ENCODE peak calls at places on chromosomes 2 and 18, in seven cellular contexts. Y is left lung, L is upper lobe of right lung, W is fibroblast of lung, Z is testis, V is tibial artery, R is astrocyte. Q is an unnamed sample.

GRCh38 chr18:28690100-28690499 is 513.2 kb upstream of the CDH2 start:
- DNase-seq in W (no peak), Z (no peak), R (no peak), V (no peak), Y (no peak), L (no peak), Q (no peak)

GRCh38 chr18:54958711-54959625 is at the start of gene CCDC68:
- DNase-seq in Z (peak; percentile 62), Y (peak; percentile 63), L (peak; percentile 87), W (peak; percentile 42), V (no peak), R (no peak), Q (peak; percentile 57)

GRCh38 chr2:232139171-232139594 is 177.7 kb downstream of the DIS3L2 start:
- DNase-seq in R (no peak), L (no peak), V (no peak), Z (no peak), W (no peak), Y (no peak), Q (no peak)

GRCh38 chr2:170226216-170226615 is 48.3 kb downstream of the MYO3B start:
- DNase-seq in V (no peak), W (no peak), Y (no peak), Z (no peak), L (no peak), R (no peak), Q (no peak)

GRCh38 chr2:8888963-8889362 is 51.5 kb upstream of the KIDINS220 start:
- DNase-seq in Y (no peak), L (no peak), V (no peak), Z (no peak), R (no peak), W (no peak), Q (no peak)

GRCh38 chr2:178328037-178328436 is 122.9 kb downstream of the PRKRA start:
- DNase-seq in V (no peak), L (no peak), R (peak; percentile 58), Z (no peak), Y (no peak), W (peak; percentile 64), Q (no peak)

GRCh38 chr2:83967854-83968253 is 491.2 kb downstream of the SUCLG1 start:
- DNase-seq in R (no peak), L (no peak), Z (no peak), V (no peak), W (no peak), Y (no peak), Q (no peak)

GRCh38 chr2:98772531-98772930 is 41.6 kb upstream of the MGAT4A start:
- DNase-seq in L (no peak), Y (no peak), Z (no peak), R (peak; percentile 65), V (no peak), W (peak; percentile 68), Q (no peak)

GRCh38 chr2:1498176-1498575 is 84.9 kb downstream of the TPO start:
- DNase-seq in Z (no peak), L (peak; percentile 41), V (no peak), R (no peak), Y (peak; percentile 17), W (no peak), Q (no peak)

GRCh38 chr2:128638741-128639477 is 320.2 kb upstream of the HS6ST1 start:
- DNase-seq in R (no peak), W (peak; percentile 85), Y (peak; percentile 11), Z (peak; percentile 7), L (no peak), V (no peak), Q (no peak)

GRCh38 chr18:21955757-21956652 is 213.4 kb upstream of the GATA6 start:
- DNase-seq in L (peak; percentile 91), Y (peak; percentile 73), R (peak; percentile 30), Z (peak; percentile 92), W (peak; percentile 39), V (peak; percentile 77), Q (peak; percentile 82)

GRCh38 chr2:15159751-15160177 is 401.4 kb downstream of the NBAS start:
- DNase-seq in V (no peak), L (no peak), Y (no peak), Z (peak; percentile 31), R (peak; percentile 57), W (peak; percentile 63), Q (peak; percentile 36)

GRCh38 chr18:10371165-10371564 is 83.3 kb upstream of the APCDD1 start:
- DNase-seq in L (no peak), R (no peak), W (no peak), Z (no peak), Y (no peak), V (no peak), Q (no peak)

GRCh38 chr18:79620586-79621165 is 58.9 kb upstream of the CTDP1 start:
- DNase-seq in R (no peak), V (no peak), W (no peak), Z (no peak), Y (no peak), L (no peak), Q (no peak)

GRCh38 chr2:128746356-128746755 is 427.7 kb upstream of the HS6ST1 start:
- DNase-seq in Z (peak; percentile 69), V (no peak), L (no peak), W (peak; percentile 96), Y (peak; percentile 37), R (peak; percentile 97), Q (peak; percentile 98)

GRCh38 chr2:8761529-8762164 is 75.8 kb downstream of the KIDINS220 start:
- DNase-seq in V (no peak), R (peak; percentile 12), W (peak; percentile 33), Y (no peak), L (no peak), Z (no peak), Q (peak; percentile 18)

GRCh38 chr2:205139822-205140612 is 542.3 kb upstream of the NRP2 start:
- DNase-seq in W (no peak), V (no peak), Z (no peak), R (no peak), Y (peak; percentile 63), L (peak; percentile 75), Q (peak; percentile 49)

GRCh38 chr2:135052997-135053474 is 944 bp downstream of the RAB3GAP1 start:
- DNase-seq in L (no peak), V (no peak), Z (peak; percentile 24), Y (no peak), W (peak; percentile 11), R (peak; percentile 4), Q (no peak)

GRCh38 chr2:164014068-164014577 is 278.3 kb upstream of the FIGN start:
- DNase-seq in V (peak; percentile 27), Z (no peak), L (no peak), Y (no peak), R (peak; percentile 76), W (peak; percentile 79), Q (no peak)

GRCh38 chr2:156329922-156330726 is 2.4 kb downstream of the NR4A2 start:
- DNase-seq in W (no peak), Z (no peak), L (no peak), R (no peak), Y (no peak), V (no peak), Q (no peak)

GRCh38 chr2:176178807-176179271 is 9.6 kb upstream of the HOXD1 start:
- DNase-seq in L (no peak), W (peak; percentile 71), Z (no peak), Y (no peak), V (no peak), R (peak; percentile 63), Q (no peak)

GRCh38 chr2:49241991-49242390 is 87.7 kb upstream of the FSHR start:
- DNase-seq in V (no peak), Z (no peak), R (peak; percentile 27), L (no peak), Y (no peak), W (peak; percentile 40), Q (peak; percentile 64)

GRCh38 chr2:48444404-48444803 is 85.5 kb upstream of the STON1 start:
- DNase-seq in L (no peak), V (no peak), Z (no peak), Y (no peak), W (no peak), R (no peak), Q (no peak)

GRCh38 chr2:178016612-178017011 is 56.0 kb downstream of the PDE11A start:
- DNase-seq in L (no peak), V (no peak), W (no peak), Y (no peak), Z (no peak), R (no peak), Q (no peak)

DNA sequence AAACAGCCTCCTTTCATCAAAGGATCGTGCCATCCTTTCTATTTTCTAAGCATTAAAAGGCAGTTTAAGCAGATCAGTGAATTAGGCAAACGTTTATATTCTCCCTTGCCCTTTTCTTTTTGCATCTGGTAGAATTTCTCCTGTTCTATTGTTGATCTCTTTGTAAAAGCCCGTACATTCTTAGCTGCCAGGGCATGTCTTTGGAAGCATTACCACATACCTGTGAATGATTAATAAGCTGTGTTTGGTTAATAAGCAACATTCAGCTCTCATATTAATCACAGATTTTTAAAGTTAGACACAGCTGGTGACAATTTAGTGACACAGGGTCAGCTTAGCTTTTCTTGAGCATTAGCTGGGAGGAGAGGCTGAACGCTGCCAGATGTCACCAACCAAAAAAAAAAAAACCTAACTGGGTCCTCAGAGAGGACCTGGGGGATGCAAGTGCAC is 33.8 kb upstream of the CYP1B1 start:
- DNase-seq in W (peak; percentile 49), Y (no peak), Z (no peak), L (no peak), V (no peak), R (no peak), Q (no peak)
- H3K4me1 ChIP-seq in W (peaks cover 15% of the 10 kb centered on the region), Y (peaks cover 42% of the 10 kb centered on the region), Z (peaks cover 39% of the 10 kb centered on the region), L (peaks cover 54% of the 10 kb centered on the region), V (peaks cover 12% of the 10 kb centered on the region), R (peaks cover 18% of the 10 kb centered on the region), Q (peaks cover 8% of the 10 kb centered on the region)

DNA sequence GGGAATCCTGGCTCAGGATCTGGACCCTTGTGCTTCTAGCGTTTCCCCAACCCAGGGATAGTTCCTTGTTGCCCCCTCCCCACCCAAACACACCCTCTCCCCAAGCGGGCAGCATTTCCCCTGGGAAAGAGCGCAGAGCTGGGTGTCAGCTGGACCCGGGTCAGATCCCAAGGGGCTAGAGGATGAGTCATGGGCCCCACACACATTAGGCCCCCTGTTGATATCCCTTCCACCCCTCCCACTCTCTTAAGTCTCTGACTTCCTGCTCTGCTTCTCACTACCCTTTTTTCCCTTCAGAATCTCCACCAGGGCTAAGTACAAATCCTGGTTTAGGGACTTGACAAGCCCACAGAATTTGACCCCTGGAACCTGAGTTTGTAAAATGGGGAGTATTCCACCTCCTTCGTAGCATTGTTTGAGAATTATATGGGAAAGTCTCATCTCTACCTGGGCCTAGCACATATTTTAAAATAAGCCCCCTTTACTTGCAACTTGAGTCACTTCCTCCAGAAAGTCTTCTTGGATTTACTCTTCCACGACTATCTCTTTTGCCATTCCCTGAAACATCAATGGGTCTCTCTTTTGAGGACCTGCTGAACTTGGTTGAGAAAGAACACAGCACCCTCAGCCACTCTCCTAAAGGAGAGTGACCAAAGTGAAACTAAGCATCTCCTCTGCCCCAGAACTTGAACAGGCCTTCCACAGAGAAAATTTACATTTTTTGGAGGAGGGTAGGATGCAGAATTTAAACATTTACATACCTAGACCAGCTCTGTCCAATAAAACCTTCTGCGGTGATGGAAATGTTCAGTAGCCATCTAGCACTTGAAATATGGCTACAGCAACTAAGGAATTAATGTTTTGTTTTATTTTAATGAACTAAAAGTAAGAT is 4.7 kb downstream of the RTKN start:
- DNase-seq in L (no peak), R (no peak), V (no peak), Y (no peak), Z (no peak), W (no peak), Q (no peak)
- TF ChIP-seq CTCF in L (no peak), R (no peak), V (no peak), Y (no peak), Z (no peak), W (no peak), Q (no peak)

GRCh38 chr2:238975408-238975807 is 127.5 kb downstream of the TWIST2 start:
- DNase-seq in Y (no peak), W (no peak), V (no peak), R (no peak), L (no peak), Z (no peak), Q (no peak)
- H3K4me1 ChIP-seq in Y (no peaks in the 10 kb centered on the region), W (peaks cover 11% of the 10 kb centered on the region), V (peaks cover 14% of the 10 kb centered on the region), R (peaks cover 24% of the 10 kb centered on the region), L (no peaks in the 10 kb centered on the region), Z (no peaks in the 10 kb centered on the region), Q (no peaks in the 10 kb centered on the region)

GRCh38 chr18:37812961-37813360 is 247.4 kb upstream of the CELF4 start:
- DNase-seq in W (no peak), R (no peak), Y (no peak), Z (no peak), L (no peak), V (no peak), Q (no peak)
- TF ChIP-seq CTCF in W (no peak), R (no peak), Y (no peak), Z (no peak), L (no peak), V (no peak), Q (no peak)

Q was measured in cardiac muscle cell.